ENCODE peak calls at places on chromosomes 6 and 20, in five cellular contexts. G, E, D, X and M are unnamed samples.

GRCh38 chr6:89951574-89952360 is 57.5 kb downstream of the GJA10 start:
- DNase-seq in G (peak), D (no peak), X (peak), E (no peak), M (no peak)

GRCh38 chr20:53917145-53918009 is 153.0 kb downstream of the BCAS1 start:
- DNase-seq in X (peak), E (peak), D (no peak), G (peak), M (no peak)

GRCh38 chr6:139597781-139598368 is 223.4 kb upstream of the CITED2 start:
- DNase-seq in G (peak), D (no peak), E (peak), X (peak), M (peak)

GRCh38 chr6:83601119-83601518 is 88.8 kb downstream of the PRSS35 start:
- DNase-seq in G (no peak), E (no peak), D (no peak), X (no peak), M (no peak)

GRCh38 chr20:20759132-20759531 is 46.7 kb upstream of the RALGAPA2 start:
- DNase-seq in E (peak), G (no peak), D (no peak), X (peak), M (no peak)

GRCh38 chr6:21565431-21565830 is 28.1 kb upstream of the SOX4 start:
- DNase-seq in X (no peak), E (no peak), G (no peak), D (no peak), M (no peak)

GRCh38 chr6:713351-713750 is 20.4 kb upstream of the EXOC2 start:
- DNase-seq in E (no peak), X (no peak), G (no peak), D (no peak), M (no peak)

GRCh38 chr6:128179890-128180440 is 279.1 kb upstream of the THEMIS start:
- DNase-seq in D (no peak), X (no peak), G (peak), E (no peak), M (no peak)

GRCh38 chr20:6162239-6162638 is 39.4 kb upstream of the FERMT1 start:
- DNase-seq in D (no peak), X (no peak), E (no peak), G (peak), M (no peak)

GRCh38 chr20:60046011-60046413 is 87.8 kb downstream of the CDH26 start:
- DNase-seq in D (no peak), E (no peak), G (peak), X (peak), M (no peak)